ENCODE peak calls at places on chromosome 16, in four cellular contexts. One of them, this sample, is unnamed.
A peak's percentile ranks its signal among the peaks of the same experiment; 100 is the strongest.

GRCh38 chr16:86222965-86223551 is 287.3 kb upstream of the FOXF1 start:
- DNase-seq in dorsolateral prefrontal cortex: no peak
- DNase-seq in body of pancreas: no peak
- DNase-seq in CD8-positive, alpha-beta T cell: no peak
- DNase-seq in this sample: no peak

GRCh38 chr16:70715113-70715711 is 29.4 kb upstream of the MTSS2 start:
- DNase-seq in dorsolateral prefrontal cortex: no peak
- DNase-seq in body of pancreas: peak; percentile 76
- DNase-seq in CD8-positive, alpha-beta T cell: no peak
- DNase-seq in this sample: peak; percentile 7

GRCh38 chr16:50540711-50541007 is 7.5 kb upstream of the NKD1 start:
- DNase-seq in body of pancreas: no peak
- DNase-seq in dorsolateral prefrontal cortex: no peak
- DNase-seq in CD8-positive, alpha-beta T cell: no peak
- DNase-seq in this sample: no peak

GRCh38 chr16:66093217-66093616 is 273.3 kb upstream of the CDH5 start:
- DNase-seq in dorsolateral prefrontal cortex: no peak
- DNase-seq in body of pancreas: no peak
- DNase-seq in CD8-positive, alpha-beta T cell: no peak
- DNase-seq in this sample: no peak

GRCh38 chr16:46690281-46691178 is 1.1 kb downstream of the ORC6 start:
- DNase-seq in body of pancreas: no peak
- DNase-seq in CD8-positive, alpha-beta T cell: no peak
- DNase-seq in dorsolateral prefrontal cortex: no peak
- DNase-seq in this sample: no peak

GRCh38 chr16:85326794-85327181 is 214.5 kb upstream of the CIBAR2 start:
- DNase-seq in dorsolateral prefrontal cortex: no peak
- DNase-seq in CD8-positive, alpha-beta T cell: no peak
- DNase-seq in body of pancreas: no peak
- DNase-seq in this sample: no peak

GRCh38 chr16:10577305-10578202 is 2.8 kb downstream of the EMP2 start:
- DNase-seq in dorsolateral prefrontal cortex: no peak
- DNase-seq in body of pancreas: peak; percentile 40
- DNase-seq in CD8-positive, alpha-beta T cell: no peak
- DNase-seq in this sample: no peak

GRCh38 chr16:84358601-84359295 is 9.6 kb upstream of the ATP2C2 start:
- DNase-seq in body of pancreas: no peak
- DNase-seq in CD8-positive, alpha-beta T cell: no peak
- DNase-seq in dorsolateral prefrontal cortex: no peak
- DNase-seq in this sample: no peak

GRCh38 chr16:60230666-60231065 is 1496.5 kb upstream of the GOT2 start:
- DNase-seq in CD8-positive, alpha-beta T cell: no peak
- DNase-seq in dorsolateral prefrontal cortex: no peak
- DNase-seq in body of pancreas: no peak
- DNase-seq in this sample: no peak

GRCh38 chr16:11155284-11155806 is 100.7 kb downstream of the SOCS1 start:
- DNase-seq in dorsolateral prefrontal cortex: peak; percentile 3
- DNase-seq in body of pancreas: no peak
- DNase-seq in CD8-positive, alpha-beta T cell: no peak
- DNase-seq in this sample: no peak

GRCh38 chr16:67210069-67210937 is 11.4 kb downstream of the ELMO3 start:
- DNase-seq in CD8-positive, alpha-beta T cell: no peak
- DNase-seq in body of pancreas: no peak
- DNase-seq in dorsolateral prefrontal cortex: no peak
- DNase-seq in this sample: no peak

GRCh38 chr16:450385-450784 is 24.9 kb downstream of the RAB11FIP3 start:
- DNase-seq in dorsolateral prefrontal cortex: no peak
- DNase-seq in CD8-positive, alpha-beta T cell: no peak
- DNase-seq in body of pancreas: no peak
- DNase-seq in this sample: peak; percentile 33

GRCh38 chr16:19524356-19524865 is 669 bp downstream of the CCP110 start:
- DNase-seq in CD8-positive, alpha-beta T cell: no peak
- DNase-seq in body of pancreas: no peak
- DNase-seq in dorsolateral prefrontal cortex: no peak
- DNase-seq in this sample: no peak

GRCh38 chr16:15658556-15658955 is 8.5 kb downstream of the NDE1 start:
- DNase-seq in dorsolateral prefrontal cortex: no peak
- DNase-seq in CD8-positive, alpha-beta T cell: no peak
- DNase-seq in body of pancreas: no peak
- DNase-seq in this sample: no peak

GRCh38 chr16:85199880-85200279 is 87.6 kb upstream of the CIBAR2 start:
- DNase-seq in dorsolateral prefrontal cortex: no peak
- DNase-seq in CD8-positive, alpha-beta T cell: no peak
- DNase-seq in body of pancreas: no peak
- DNase-seq in this sample: no peak

GRCh38 chr16:75263291-75263962 is 12.0 kb upstream of the BCAR1 start:
- DNase-seq in dorsolateral prefrontal cortex: no peak
- DNase-seq in body of pancreas: no peak
- DNase-seq in CD8-positive, alpha-beta T cell: no peak
- DNase-seq in this sample: no peak

GRCh38 chr16:9151597-9151996 is 60.2 kb downstream of the HAPSTR1 start:
- DNase-seq in CD8-positive, alpha-beta T cell: no peak
- DNase-seq in body of pancreas: no peak
- DNase-seq in dorsolateral prefrontal cortex: no peak
- DNase-seq in this sample: no peak

GRCh38 chr16:81366316-81366932 is 51.7 kb downstream of the GAN start:
- DNase-seq in body of pancreas: no peak
- DNase-seq in dorsolateral prefrontal cortex: no peak
- DNase-seq in CD8-positive, alpha-beta T cell: peak; percentile 18
- DNase-seq in this sample: no peak

GRCh38 chr16:84115919-84116719 is 623 bp downstream of the MBTPS1 start:
- DNase-seq in CD8-positive, alpha-beta T cell: peak; percentile 61
- DNase-seq in dorsolateral prefrontal cortex: no peak
- DNase-seq in body of pancreas: peak; percentile 75
- DNase-seq in this sample: no peak

GRCh38 chr16:31525113-31525512 is 2.6 kb upstream of the AHSP start:
- DNase-seq in body of pancreas: no peak
- DNase-seq in dorsolateral prefrontal cortex: no peak
- DNase-seq in CD8-positive, alpha-beta T cell: no peak
- DNase-seq in this sample: no peak

GRCh38 chr16:84979516-84979915 is 31.8 kb downstream of the ZDHHC7 start:
- DNase-seq in CD8-positive, alpha-beta T cell: no peak
- DNase-seq in dorsolateral prefrontal cortex: no peak
- DNase-seq in body of pancreas: no peak
- DNase-seq in this sample: no peak

GRCh38 chr16:86252596-86252995 is 257.7 kb upstream of the FOXF1 start:
- DNase-seq in dorsolateral prefrontal cortex: no peak
- DNase-seq in body of pancreas: no peak
- DNase-seq in CD8-positive, alpha-beta T cell: no peak
- DNase-seq in this sample: no peak

GRCh38 chr16:11797957-11798299 is 870 bp upstream of the ZC3H7A start:
- DNase-seq in body of pancreas: peak; percentile 29
- DNase-seq in dorsolateral prefrontal cortex: no peak
- DNase-seq in CD8-positive, alpha-beta T cell: no peak
- DNase-seq in this sample: no peak

GRCh38 chr16:31177136-31177535 is 2.8 kb upstream of the FUS start:
- DNase-seq in body of pancreas: no peak
- DNase-seq in CD8-positive, alpha-beta T cell: peak; percentile 42
- DNase-seq in dorsolateral prefrontal cortex: no peak
- DNase-seq in this sample: no peak

GRCh38 chr16:77660311-77660710 is 62.0 kb upstream of the NUDT7 start:
- DNase-seq in CD8-positive, alpha-beta T cell: no peak
- DNase-seq in body of pancreas: no peak
- DNase-seq in dorsolateral prefrontal cortex: no peak
- DNase-seq in this sample: no peak

GRCh38 chr16:8919089-8919933 is 37.2 kb downstream of the LITAFD start:
- DNase-seq in dorsolateral prefrontal cortex: no peak
- DNase-seq in body of pancreas: no peak
- DNase-seq in CD8-positive, alpha-beta T cell: no peak
- DNase-seq in this sample: no peak

GRCh38 chr16:87845213-87845612 is 24.1 kb downstream of the SLC7A5 start:
- DNase-seq in dorsolateral prefrontal cortex: no peak
- DNase-seq in CD8-positive, alpha-beta T cell: no peak
- DNase-seq in body of pancreas: no peak
- DNase-seq in this sample: no peak

GRCh38 chr16:85659805-85660511 is 28.8 kb downstream of the GINS2 start:
- DNase-seq in CD8-positive, alpha-beta T cell: peak; percentile 68
- DNase-seq in body of pancreas: peak; percentile 76
- DNase-seq in dorsolateral prefrontal cortex: no peak
- DNase-seq in this sample: no peak

GRCh38 chr16:81582655-81583441 is 138.2 kb downstream of the CMIP start:
- DNase-seq in body of pancreas: peak; percentile 62
- DNase-seq in dorsolateral prefrontal cortex: peak; percentile 86
- DNase-seq in CD8-positive, alpha-beta T cell: no peak
- DNase-seq in this sample: no peak

GRCh38 chr16:28263305-28263704 is 29.0 kb upstream of the SBK1 start:
- DNase-seq in CD8-positive, alpha-beta T cell: no peak
- DNase-seq in body of pancreas: no peak
- DNase-seq in dorsolateral prefrontal cortex: no peak
- DNase-seq in this sample: no peak

GRCh38 chr16:19666451-19666850 is 51.6 kb downstream of the KNOP1 start:
- DNase-seq in dorsolateral prefrontal cortex: peak; percentile 65
- DNase-seq in CD8-positive, alpha-beta T cell: no peak
- DNase-seq in body of pancreas: no peak
- DNase-seq in this sample: no peak

GRCh38 chr16:87722590-87723223 is 43.1 kb downstream of the KLHDC4 start:
- DNase-seq in dorsolateral prefrontal cortex: no peak
- DNase-seq in CD8-positive, alpha-beta T cell: no peak
- DNase-seq in body of pancreas: no peak
- DNase-seq in this sample: no peak

GRCh38 chr16:3480901-3481695 is 14.2 kb downstream of the C16orf90 start:
- DNase-seq in dorsolateral prefrontal cortex: no peak
- DNase-seq in body of pancreas: no peak
- DNase-seq in CD8-positive, alpha-beta T cell: no peak
- DNase-seq in this sample: no peak

GRCh38 chr16:74045539-74045938 is 251.1 kb upstream of the PSMD7 start:
- DNase-seq in body of pancreas: no peak
- DNase-seq in dorsolateral prefrontal cortex: no peak
- DNase-seq in CD8-positive, alpha-beta T cell: no peak
- DNase-seq in this sample: no peak

GRCh38 chr16:76639685-76640289 is 362.6 kb downstream of the CNTNAP4 start:
- DNase-seq in dorsolateral prefrontal cortex: no peak
- DNase-seq in body of pancreas: peak; percentile 34
- DNase-seq in CD8-positive, alpha-beta T cell: no peak
- DNase-seq in this sample: peak; percentile 3

GRCh38 chr16:60123387-60124023 is 1389.4 kb upstream of the GOT2 start:
- DNase-seq in CD8-positive, alpha-beta T cell: no peak
- DNase-seq in dorsolateral prefrontal cortex: no peak
- DNase-seq in body of pancreas: no peak
- DNase-seq in this sample: no peak

GRCh38 chr16:3046506-3047386 is at the start of gene MMP25:
- DNase-seq in body of pancreas: no peak
- DNase-seq in CD8-positive, alpha-beta T cell: peak; percentile 27
- DNase-seq in dorsolateral prefrontal cortex: no peak
- DNase-seq in this sample: no peak

GRCh38 chr16:23712976-23713375 is at the start of gene ERN2:
- DNase-seq in CD8-positive, alpha-beta T cell: no peak
- DNase-seq in dorsolateral prefrontal cortex: no peak
- DNase-seq in body of pancreas: no peak
- DNase-seq in this sample: no peak

GRCh38 chr16:23709536-23709935 is 3.5 kb downstream of the ERN2 start:
- DNase-seq in CD8-positive, alpha-beta T cell: no peak
- DNase-seq in dorsolateral prefrontal cortex: no peak
- DNase-seq in body of pancreas: no peak
- DNase-seq in this sample: no peak

GRCh38 chr16:23710504-23710903 is 2.5 kb downstream of the ERN2 start:
- DNase-seq in dorsolateral prefrontal cortex: no peak
- DNase-seq in CD8-positive, alpha-beta T cell: no peak
- DNase-seq in body of pancreas: no peak
- DNase-seq in this sample: no peak

GRCh38 chr16:23710008-23710407 is 3.0 kb downstream of the ERN2 start:
- DNase-seq in dorsolateral prefrontal cortex: no peak
- DNase-seq in CD8-positive, alpha-beta T cell: no peak
- DNase-seq in body of pancreas: no peak
- DNase-seq in this sample: no peak

DNA sequence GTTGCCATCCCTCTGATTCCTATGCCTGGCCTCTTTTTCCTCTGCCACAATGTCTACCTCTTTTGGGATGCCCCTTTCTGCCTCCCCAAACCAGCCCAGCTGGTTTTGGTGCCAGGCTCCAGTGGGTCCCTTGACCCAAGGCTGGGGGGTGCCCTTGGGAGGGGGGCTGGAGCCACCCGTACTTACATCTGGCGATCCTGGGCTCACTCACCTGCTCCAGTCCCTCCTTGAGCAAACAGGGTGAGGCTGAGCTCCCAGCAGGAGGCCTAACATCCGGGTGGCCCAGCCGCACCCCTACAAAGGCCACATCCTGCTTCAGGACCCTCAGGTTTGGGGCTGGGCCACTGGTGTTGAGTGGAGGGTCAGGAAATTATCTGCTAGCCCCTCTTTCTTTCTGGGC is 1.2 kb downstream of the ERN2 start:
- DNase-seq in body of pancreas: no peak
- DNase-seq in dorsolateral prefrontal cortex: no peak
- DNase-seq in CD8-positive, alpha-beta T cell: no peak
- DNase-seq in this sample: no peak
- H3K4me3 ChIP-seq in body of pancreas: no peak overlapping the region
- H3K4me3 ChIP-seq in dorsolateral prefrontal cortex: no peak overlapping the region
- H3K4me3 ChIP-seq in CD8-positive, alpha-beta T cell: no peak overlapping the region
- H3K4me3 ChIP-seq in this sample: no peak overlapping the region

GRCh38 chr16:88906535-88907105 is 40.2 kb upstream of the PABPN1L start:
- DNase-seq in CD8-positive, alpha-beta T cell: no peak
- DNase-seq in dorsolateral prefrontal cortex: no peak
- DNase-seq in body of pancreas: no peak
- DNase-seq in this sample: no peak
- TF ChIP-seq CTCF in CD8-positive, alpha-beta T cell: no peak
- TF ChIP-seq CTCF in dorsolateral prefrontal cortex: no peak
- TF ChIP-seq CTCF in body of pancreas: no peak
- TF ChIP-seq CTCF in this sample: no peak

DNA sequence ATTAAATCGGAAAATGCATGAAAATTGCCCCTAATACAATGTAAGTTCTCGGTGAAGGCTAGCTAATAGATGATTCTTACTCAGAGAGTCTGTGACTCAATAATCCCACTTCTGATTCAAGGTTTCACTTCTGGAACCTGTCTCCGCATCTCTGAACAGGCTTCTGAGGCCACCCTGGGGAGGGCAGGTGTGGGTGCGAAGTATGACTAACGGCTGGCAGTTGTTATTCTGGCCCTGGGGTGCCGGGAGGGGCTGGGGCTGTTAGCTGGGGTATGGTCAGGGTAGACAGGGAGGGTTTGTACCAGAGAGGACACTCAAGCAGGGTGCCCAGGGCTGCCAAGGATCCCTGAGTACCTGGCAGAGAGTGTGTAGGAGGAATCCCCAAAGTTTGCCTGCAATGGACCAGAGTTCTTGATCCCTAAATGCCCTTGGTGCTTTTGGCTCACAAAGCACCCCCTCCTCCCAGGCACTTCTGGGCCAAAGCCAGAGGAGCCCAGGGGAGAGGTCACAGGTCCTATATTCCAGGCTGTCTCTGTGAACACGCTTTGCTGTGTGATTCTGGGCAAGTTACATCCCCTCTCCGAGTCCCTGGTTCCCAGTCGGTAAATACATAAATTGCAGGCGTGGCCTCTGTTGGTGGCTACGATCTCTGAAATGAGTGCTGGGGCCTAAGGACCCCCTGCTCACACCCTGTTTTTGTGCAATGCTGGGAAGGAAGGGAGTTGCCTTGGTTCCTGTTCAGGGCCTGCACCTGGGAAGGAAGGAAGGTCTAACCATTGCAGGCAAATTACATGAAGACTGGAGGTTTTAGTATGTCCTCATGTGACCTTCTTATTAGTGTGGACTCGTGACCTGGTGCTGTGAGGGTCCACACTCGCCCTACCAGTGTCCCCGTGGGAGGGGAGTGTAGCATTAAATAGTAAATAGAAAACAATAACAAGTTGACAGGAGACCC is 49.9 kb upstream of the CPNE2 start:
- DNase-seq in dorsolateral prefrontal cortex: no peak
- DNase-seq in body of pancreas: no peak
- DNase-seq in CD8-positive, alpha-beta T cell: peak; percentile 73
- DNase-seq in this sample: peak; percentile 79
- H3K4me3 ChIP-seq in dorsolateral prefrontal cortex: no peak overlapping the region
- H3K4me3 ChIP-seq in body of pancreas: no peak overlapping the region
- H3K4me3 ChIP-seq in CD8-positive, alpha-beta T cell: peak overlapping the region; percentile 54
- H3K4me3 ChIP-seq in this sample: peak overlapping the region; percentile 40

GRCh38 chr16:17853958-17854357 is 383.2 kb upstream of the XYLT1 start:
- DNase-seq in dorsolateral prefrontal cortex: no peak
- DNase-seq in body of pancreas: no peak
- DNase-seq in CD8-positive, alpha-beta T cell: no peak
- DNase-seq in this sample: no peak
- TF ChIP-seq CTCF in dorsolateral prefrontal cortex: no peak
- TF ChIP-seq CTCF in body of pancreas: no peak
- TF ChIP-seq CTCF in CD8-positive, alpha-beta T cell: no peak
- TF ChIP-seq CTCF in this sample: no peak

This sample was measured in GM12864.